ENCODE peak calls at places on chromosomes 6 and 20, in six cellular contexts. One of them, this sample, is unnamed.

GRCh38 chr20:46199198-46199597 is 81.1 kb downstream of the CD40 start:
- DNase-seq in K562: peak
- DNase-seq in A549: peak
- DNase-seq in HepG2: no peak
- DNase-seq in H1: peak
- DNase-seq in HCT116: no peak
- DNase-seq in this sample: no peak

GRCh38 chr6:147508073-147508870 is at the start of gene SAMD5:
- DNase-seq in K562: peak
- DNase-seq in A549: peak
- DNase-seq in HepG2: peak
- DNase-seq in H1: peak
- DNase-seq in HCT116: peak
- DNase-seq in this sample: peak

GRCh38 chr6:31163922-31164321 is 5.5 kb downstream of the TCF19 start:
- DNase-seq in K562: peak
- DNase-seq in A549: no peak
- DNase-seq in HepG2: no peak
- DNase-seq in H1: no peak
- DNase-seq in HCT116: peak
- DNase-seq in this sample: peak

GRCh38 chr6:159727717-159728440 is 573 bp downstream of the WTAP start:
- DNase-seq in K562: peak
- DNase-seq in A549: no peak
- DNase-seq in HepG2: peak
- DNase-seq in H1: no peak
- DNase-seq in HCT116: no peak
- DNase-seq in this sample: no peak

GRCh38 chr6:141264101-141264500 is 868.6 kb upstream of the GJE1 start:
- DNase-seq in K562: no peak
- DNase-seq in A549: peak
- DNase-seq in HepG2: no peak
- DNase-seq in H1: no peak
- DNase-seq in HCT116: no peak
- DNase-seq in this sample: peak

GRCh38 chr6:51384736-51385135 is 566.1 kb downstream of the TFAP2B start:
- DNase-seq in K562: no peak
- DNase-seq in A549: no peak
- DNase-seq in HepG2: no peak
- DNase-seq in H1: no peak
- DNase-seq in HCT116: no peak
- DNase-seq in this sample: no peak

GRCh38 chr6:74626288-74626687 is 579.6 kb downstream of the COL12A1 start:
- DNase-seq in K562: no peak
- DNase-seq in A549: no peak
- DNase-seq in HepG2: no peak
- DNase-seq in H1: no peak
- DNase-seq in HCT116: no peak
- DNase-seq in this sample: no peak

GRCh38 chr20:62716198-62716940 is 7.7 kb downstream of the NTSR1 start:
- DNase-seq in K562: no peak
- DNase-seq in A549: no peak
- DNase-seq in HepG2: no peak
- DNase-seq in H1: no peak
- DNase-seq in HCT116: no peak
- DNase-seq in this sample: peak

GRCh38 chr6:38187688-38188590 is 368.4 kb downstream of the ZFAND3 start:
- DNase-seq in K562: no peak
- DNase-seq in A549: no peak
- DNase-seq in HepG2: no peak
- DNase-seq in H1: peak
- DNase-seq in HCT116: no peak
- DNase-seq in this sample: no peak

GRCh38 chr6:117264487-117265424 is 602 bp upstream of the VGLL2 start:
- DNase-seq in K562: no peak
- DNase-seq in A549: no peak
- DNase-seq in HepG2: no peak
- DNase-seq in H1: peak
- DNase-seq in HCT116: no peak
- DNase-seq in this sample: no peak

GRCh38 chr6:43669050-43669921 is 18.3 kb downstream of the MRPS18A start:
- DNase-seq in K562: peak
- DNase-seq in A549: no peak
- DNase-seq in HepG2: no peak
- DNase-seq in H1: no peak
- DNase-seq in HCT116: no peak
- DNase-seq in this sample: peak

GRCh38 chr20:36311854-36312723 is 6.0 kb downstream of the DLGAP4 start:
- DNase-seq in K562: no peak
- DNase-seq in A549: no peak
- DNase-seq in HepG2: no peak
- DNase-seq in H1: no peak
- DNase-seq in HCT116: no peak
- DNase-seq in this sample: no peak

GRCh38 chr6:45923831-45924391 is 91.7 kb downstream of the CLIC5 start:
- DNase-seq in K562: no peak
- DNase-seq in A549: no peak
- DNase-seq in HepG2: no peak
- DNase-seq in H1: no peak
- DNase-seq in HCT116: no peak
- DNase-seq in this sample: peak

GRCh38 chr6:125102901-125103300 is 50.7 kb upstream of the TPD52L1 start:
- DNase-seq in K562: no peak
- DNase-seq in A549: peak
- DNase-seq in HepG2: peak
- DNase-seq in H1: no peak
- DNase-seq in HCT116: peak
- DNase-seq in this sample: peak

GRCh38 chr6:124433369-124434064 is 528.7 kb upstream of the RNF217 start:
- DNase-seq in K562: no peak
- DNase-seq in A549: no peak
- DNase-seq in HepG2: no peak
- DNase-seq in H1: no peak
- DNase-seq in HCT116: no peak
- DNase-seq in this sample: no peak

GRCh38 chr6:5067305-5067704 is 17.8 kb upstream of the PPP1R3G start:
- DNase-seq in K562: no peak
- DNase-seq in A549: no peak
- DNase-seq in HepG2: no peak
- DNase-seq in H1: no peak
- DNase-seq in HCT116: no peak
- DNase-seq in this sample: no peak

GRCh38 chr20:38970302-38970701 is 8.2 kb downstream of the DHX35 start:
- DNase-seq in K562: no peak
- DNase-seq in A549: peak
- DNase-seq in HepG2: no peak
- DNase-seq in H1: no peak
- DNase-seq in HCT116: no peak
- DNase-seq in this sample: peak

GRCh38 chr6:39051399-39052122 is 3.0 kb downstream of the GLP1R start:
- DNase-seq in K562: no peak
- DNase-seq in A549: no peak
- DNase-seq in HepG2: no peak
- DNase-seq in H1: no peak
- DNase-seq in HCT116: no peak
- DNase-seq in this sample: no peak

GRCh38 chr6:72418495-72418894 is 203.4 kb upstream of the KCNQ5 start:
- DNase-seq in K562: peak
- DNase-seq in A549: no peak
- DNase-seq in HepG2: no peak
- DNase-seq in H1: no peak
- DNase-seq in HCT116: no peak
- DNase-seq in this sample: peak

GRCh38 chr20:53750827-53751393 is 157.3 kb upstream of the ZNF217 start:
- DNase-seq in K562: peak
- DNase-seq in A549: no peak
- DNase-seq in HepG2: no peak
- DNase-seq in H1: no peak
- DNase-seq in HCT116: no peak
- DNase-seq in this sample: peak

GRCh38 chr20:37365760-37366638 is 20.1 kb downstream of the SRC start:
- DNase-seq in K562: no peak
- DNase-seq in A549: no peak
- DNase-seq in HepG2: no peak
- DNase-seq in H1: no peak
- DNase-seq in HCT116: no peak
- DNase-seq in this sample: no peak

GRCh38 chr20:37364013-37364926 is 18.3 kb downstream of the SRC start:
- DNase-seq in K562: no peak
- DNase-seq in A549: no peak
- DNase-seq in HepG2: no peak
- DNase-seq in H1: no peak
- DNase-seq in HCT116: no peak
- DNase-seq in this sample: no peak

GRCh38 chr20:37366749-37367148 is 20.8 kb downstream of the SRC start:
- DNase-seq in K562: no peak
- DNase-seq in A549: no peak
- DNase-seq in HepG2: no peak
- DNase-seq in H1: no peak
- DNase-seq in HCT116: no peak
- DNase-seq in this sample: no peak

GRCh38 chr20:37363221-37364012 is 17.5 kb downstream of the SRC start:
- DNase-seq in K562: no peak
- DNase-seq in A549: no peak
- DNase-seq in HepG2: no peak
- DNase-seq in H1: no peak
- DNase-seq in HCT116: no peak
- DNase-seq in this sample: no peak

GRCh38 chr20:37364927-37365272 is 19.0 kb downstream of the SRC start:
- DNase-seq in K562: no peak
- DNase-seq in A549: peak
- DNase-seq in HepG2: no peak
- DNase-seq in H1: no peak
- DNase-seq in HCT116: no peak
- DNase-seq in this sample: no peak
- TF ChIP-seq CEBPB in K562: no peak
- TF ChIP-seq CEBPB in A549: no peak
- TF ChIP-seq CEBPB in HepG2: no peak
- TF ChIP-seq CEBPB in H1: no peak
- TF ChIP-seq CEBPB in HCT116: no peak
- TF ChIP-seq CEBPB in this sample: no peak

DNA sequence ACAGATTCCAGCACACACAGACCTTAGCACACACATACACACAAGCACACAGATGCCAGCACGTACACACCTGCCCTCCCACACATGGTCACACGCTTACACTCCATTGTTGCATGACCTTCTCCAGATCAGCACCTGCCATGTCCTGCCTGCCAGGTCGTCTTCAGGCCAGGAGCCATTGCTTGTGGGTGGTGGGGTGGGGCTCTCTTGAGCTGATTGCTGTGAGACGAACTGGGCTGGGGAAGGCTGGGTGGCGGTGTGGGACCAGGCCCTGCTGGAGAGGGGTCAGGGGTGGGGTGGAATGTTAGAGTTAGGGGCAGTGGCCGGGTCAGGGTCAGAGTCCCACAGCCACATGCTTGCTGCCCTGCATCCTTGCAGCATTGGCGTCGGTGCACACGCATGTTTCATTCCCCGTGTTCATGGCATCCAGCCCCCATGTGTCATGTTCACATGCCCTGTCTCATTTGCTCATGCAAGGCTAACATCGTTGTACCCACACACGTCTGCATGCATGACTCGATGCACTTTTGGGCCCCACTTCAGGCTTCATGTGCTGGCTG is 6.5 kb upstream of the NPBWR2 start:
- DNase-seq in K562: no peak
- DNase-seq in A549: no peak
- DNase-seq in HepG2: no peak
- DNase-seq in H1: no peak
- DNase-seq in HCT116: no peak
- DNase-seq in this sample: no peak
- H3K27ac ChIP-seq in K562: no peak
- H3K27ac ChIP-seq in A549: no peak
- H3K27ac ChIP-seq in HepG2: no peak
- H3K27ac ChIP-seq in H1: no peak
- H3K27ac ChIP-seq in HCT116: no peak
- H3K27ac ChIP-seq in this sample: no peak

DNA sequence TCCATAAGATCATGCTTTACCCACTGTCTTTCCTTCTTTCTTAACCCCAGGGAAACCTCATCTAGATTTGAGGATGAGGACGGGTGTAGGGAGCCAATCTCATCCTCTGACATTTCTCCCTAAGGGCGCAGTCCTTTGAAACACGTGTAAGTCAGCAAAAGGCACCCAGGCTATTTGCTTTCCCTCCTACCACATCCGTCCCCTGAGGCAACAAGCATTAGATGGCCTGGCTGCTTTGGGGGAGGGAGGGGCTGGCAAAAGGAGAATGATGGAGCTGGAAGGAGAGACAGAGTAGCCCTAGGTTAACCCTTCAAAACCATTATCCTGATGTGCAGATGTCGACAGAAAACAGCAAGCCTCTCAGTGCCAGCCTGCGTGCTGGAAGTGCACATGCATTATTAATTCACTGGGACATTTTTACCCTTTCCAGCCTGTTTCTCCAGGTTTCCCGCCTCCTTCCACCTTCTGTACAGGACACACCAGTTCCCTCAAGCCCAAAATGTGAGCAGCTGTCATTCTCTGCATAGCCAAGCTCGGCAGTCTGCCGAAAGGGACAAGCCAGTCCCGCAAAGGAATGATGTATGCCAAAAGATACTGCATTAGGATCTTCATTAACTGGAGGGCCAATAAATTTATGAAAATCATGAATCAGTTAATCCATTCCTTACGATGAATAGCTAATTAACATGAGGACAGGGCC is 547.2 kb downstream of the CD83 start:
- DNase-seq in K562: no peak
- DNase-seq in A549: no peak
- DNase-seq in HepG2: no peak
- DNase-seq in H1: no peak
- DNase-seq in HCT116: no peak
- DNase-seq in this sample: no peak
- TF ChIP-seq CEBPB in K562: no peak
- TF ChIP-seq CEBPB in A549: no peak
- TF ChIP-seq CEBPB in HepG2: no peak
- TF ChIP-seq CEBPB in H1: no peak
- TF ChIP-seq CEBPB in HCT116: no peak
- TF ChIP-seq CEBPB in this sample: no peak

GRCh38 chr20:60553095-60553494 is 594.9 kb downstream of the CDH26 start:
- DNase-seq in K562: no peak
- DNase-seq in A549: no peak
- DNase-seq in HepG2: no peak
- DNase-seq in H1: no peak
- DNase-seq in HCT116: no peak
- DNase-seq in this sample: no peak

GRCh38 chr20:60559462-60559861 is 601.2 kb downstream of the CDH26 start:
- DNase-seq in K562: no peak
- DNase-seq in A549: no peak
- DNase-seq in HepG2: no peak
- DNase-seq in H1: no peak
- DNase-seq in HCT116: no peak
- DNase-seq in this sample: no peak

DNA sequence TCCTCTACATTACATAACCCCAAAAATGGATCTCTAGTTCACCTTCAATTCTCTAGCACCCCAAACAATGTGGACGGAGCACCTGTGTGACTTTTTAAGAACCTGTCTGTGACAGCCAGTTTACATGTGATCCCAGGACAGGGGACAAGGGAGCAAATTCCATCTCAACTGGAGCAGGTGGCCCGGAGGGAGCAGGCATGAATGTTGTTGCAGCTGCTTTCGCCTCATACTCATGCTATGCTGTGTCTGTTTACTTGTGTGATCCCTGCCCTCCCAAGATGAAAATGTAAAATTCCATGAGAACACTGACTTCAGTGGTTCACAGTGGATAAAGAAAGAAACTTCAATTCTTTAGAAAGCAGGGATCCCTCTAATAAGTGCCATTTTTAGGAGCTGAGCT is 600.3 kb downstream of the CDH26 start:
- DNase-seq in K562: no peak
- DNase-seq in A549: no peak
- DNase-seq in HepG2: no peak
- DNase-seq in H1: no peak
- DNase-seq in HCT116: no peak
- DNase-seq in this sample: no peak
- H3K27ac ChIP-seq in K562: no peak
- H3K27ac ChIP-seq in A549: no peak
- H3K27ac ChIP-seq in HepG2: no peak
- H3K27ac ChIP-seq in H1: no peak
- H3K27ac ChIP-seq in HCT116: no peak
- H3K27ac ChIP-seq in this sample: no peak